ENCODE peak calls at places on chromosomes 7 and 10, in seven cellular contexts. One of them, this sample, is unnamed.

GRCh38 chr10:23337616-23338015 is 7.0 kb downstream of the C10orf67 start:
- DNase-seq in PC-3: no peak
- DNase-seq in HCT116: no peak
- DNase-seq in stomach: no peak
- DNase-seq in MM.1S: no peak
- DNase-seq in PC-9: no peak
- DNase-seq in pancreas: no peak
- DNase-seq in this sample: no peak

GRCh38 chr7:5574770-5575269 is 151.2 kb upstream of the TNRC18 start:
- DNase-seq in PC-3: no peak
- DNase-seq in HCT116: no peak
- DNase-seq in stomach: no peak
- DNase-seq in MM.1S: no peak
- DNase-seq in PC-9: no peak
- DNase-seq in pancreas: no peak
- DNase-seq in this sample: no peak

GRCh38 chr7:106871793-106872571 is 6.9 kb downstream of the PIK3CG start:
- DNase-seq in PC-3: no peak
- DNase-seq in HCT116: no peak
- DNase-seq in stomach: no peak
- DNase-seq in MM.1S: no peak
- DNase-seq in PC-9: no peak
- DNase-seq in pancreas: no peak
- DNase-seq in this sample: no peak

GRCh38 chr10:121078036-121078435 is 226.9 kb downstream of the WDR11 start:
- DNase-seq in PC-3: peak; percentile 10
- DNase-seq in HCT116: no peak
- DNase-seq in stomach: no peak
- DNase-seq in MM.1S: no peak
- DNase-seq in PC-9: no peak
- DNase-seq in pancreas: no peak
- DNase-seq in this sample: no peak

GRCh38 chr7:131306777-131307176 is 20.9 kb upstream of the MKLN1 start:
- DNase-seq in PC-3: no peak
- DNase-seq in HCT116: no peak
- DNase-seq in stomach: no peak
- DNase-seq in MM.1S: no peak
- DNase-seq in PC-9: no peak
- DNase-seq in pancreas: no peak
- DNase-seq in this sample: no peak

GRCh38 chr7:133436014-133436428 is 183.1 kb downstream of the EXOC4 start:
- DNase-seq in PC-3: no peak
- DNase-seq in HCT116: no peak
- DNase-seq in stomach: no peak
- DNase-seq in MM.1S: no peak
- DNase-seq in PC-9: no peak
- DNase-seq in pancreas: no peak
- DNase-seq in this sample: no peak

GRCh38 chr10:95295031-95295755 is 4.4 kb upstream of the PDLIM1 start:
- DNase-seq in PC-3: no peak
- DNase-seq in HCT116: no peak
- DNase-seq in stomach: peak; percentile 69
- DNase-seq in MM.1S: peak; percentile 94
- DNase-seq in PC-9: no peak
- DNase-seq in pancreas: peak; percentile 73
- DNase-seq in this sample: no peak

GRCh38 chr10:26437637-26438461 is at the start of gene APBB1IP:
- DNase-seq in PC-3: no peak
- DNase-seq in HCT116: no peak
- DNase-seq in stomach: peak; percentile 65
- DNase-seq in MM.1S: peak; percentile 75
- DNase-seq in PC-9: no peak
- DNase-seq in pancreas: peak; percentile 60
- DNase-seq in this sample: no peak

GRCh38 chr7:34064511-34065158 is 159.3 kb downstream of the BMPER start:
- DNase-seq in PC-3: no peak
- DNase-seq in HCT116: no peak
- DNase-seq in stomach: no peak
- DNase-seq in MM.1S: no peak
- DNase-seq in PC-9: no peak
- DNase-seq in pancreas: no peak
- DNase-seq in this sample: no peak

GRCh38 chr10:9858816-9859215 is 1158.9 kb upstream of the CELF2 start:
- DNase-seq in PC-3: no peak
- DNase-seq in HCT116: no peak
- DNase-seq in stomach: no peak
- DNase-seq in MM.1S: no peak
- DNase-seq in PC-9: no peak
- DNase-seq in pancreas: no peak
- DNase-seq in this sample: no peak

GRCh38 chr7:100863406-100863950 is 3.7 kb upstream of the TRIP6 start:
- DNase-seq in PC-3: no peak
- DNase-seq in HCT116: no peak
- DNase-seq in stomach: peak; percentile 76
- DNase-seq in MM.1S: no peak
- DNase-seq in PC-9: no peak
- DNase-seq in pancreas: peak; percentile 31
- DNase-seq in this sample: no peak

GRCh38 chr7:3805151-3805550 is 504.1 kb downstream of the SDK1 start:
- DNase-seq in PC-3: peak; percentile 46
- DNase-seq in HCT116: no peak
- DNase-seq in stomach: no peak
- DNase-seq in MM.1S: no peak
- DNase-seq in PC-9: no peak
- DNase-seq in pancreas: no peak
- DNase-seq in this sample: no peak

GRCh38 chr10:71302874-71303568 is 16.0 kb upstream of the SLC29A3 start:
- DNase-seq in PC-3: peak; percentile 64
- DNase-seq in HCT116: peak; percentile 43
- DNase-seq in stomach: no peak
- DNase-seq in MM.1S: peak; percentile 68
- DNase-seq in PC-9: peak; percentile 67
- DNase-seq in pancreas: peak; percentile 17
- DNase-seq in this sample: no peak

GRCh38 chr10:97607076-97607635 is 17.6 kb downstream of the C10orf62 start:
- DNase-seq in PC-3: no peak
- DNase-seq in HCT116: no peak
- DNase-seq in stomach: no peak
- DNase-seq in MM.1S: no peak
- DNase-seq in PC-9: no peak
- DNase-seq in pancreas: no peak
- DNase-seq in this sample: no peak

GRCh38 chr10:89869180-89869579 is 167.8 kb downstream of the KIF20B start:
- DNase-seq in PC-3: no peak
- DNase-seq in HCT116: no peak
- DNase-seq in stomach: no peak
- DNase-seq in MM.1S: no peak
- DNase-seq in PC-9: no peak
- DNase-seq in pancreas: no peak
- DNase-seq in this sample: no peak

GRCh38 chr7:66099551-66100407 is 14.9 kb upstream of the CRCP start:
- DNase-seq in PC-3: peak; percentile 89
- DNase-seq in HCT116: peak; percentile 86
- DNase-seq in stomach: peak; percentile 83
- DNase-seq in MM.1S: peak; percentile 31
- DNase-seq in PC-9: peak; percentile 89
- DNase-seq in pancreas: peak; percentile 87
- DNase-seq in this sample: no peak

GRCh38 chr7:82528577-82529305 is 85.2 kb upstream of the CACNA2D1 start:
- DNase-seq in PC-3: no peak
- DNase-seq in HCT116: no peak
- DNase-seq in stomach: no peak
- DNase-seq in MM.1S: no peak
- DNase-seq in PC-9: no peak
- DNase-seq in pancreas: no peak
- DNase-seq in this sample: no peak

GRCh38 chr7:47093254-47093798 is 488.6 kb downstream of the TNS3 start:
- DNase-seq in PC-3: no peak
- DNase-seq in HCT116: no peak
- DNase-seq in stomach: no peak
- DNase-seq in MM.1S: no peak
- DNase-seq in PC-9: no peak
- DNase-seq in pancreas: no peak
- DNase-seq in this sample: no peak

GRCh38 chr10:119189811-119190282 is 11.2 kb upstream of the PRDX3 start:
- DNase-seq in PC-3: no peak
- DNase-seq in HCT116: no peak
- DNase-seq in stomach: no peak
- DNase-seq in MM.1S: peak; percentile 50
- DNase-seq in PC-9: no peak
- DNase-seq in pancreas: peak; percentile 72
- DNase-seq in this sample: no peak

GRCh38 chr7:22866965-22867364 is 44.3 kb upstream of the TOMM7 start:
- DNase-seq in PC-3: no peak
- DNase-seq in HCT116: no peak
- DNase-seq in stomach: no peak
- DNase-seq in MM.1S: no peak
- DNase-seq in PC-9: no peak
- DNase-seq in pancreas: no peak
- DNase-seq in this sample: no peak

GRCh38 chr10:123685260-123685659 is 19.1 kb downstream of the GPR26 start:
- DNase-seq in PC-3: no peak
- DNase-seq in HCT116: no peak
- DNase-seq in stomach: no peak
- DNase-seq in MM.1S: no peak
- DNase-seq in PC-9: no peak
- DNase-seq in pancreas: no peak
- DNase-seq in this sample: no peak

GRCh38 chr10:88386204-88386877 is 196.8 kb downstream of the RNLS start:
- DNase-seq in PC-3: no peak
- DNase-seq in HCT116: no peak
- DNase-seq in stomach: no peak
- DNase-seq in MM.1S: peak; percentile 63
- DNase-seq in PC-9: peak; percentile 37
- DNase-seq in pancreas: no peak
- DNase-seq in this sample: no peak

GRCh38 chr7:139544645-139545044 is 21.2 kb downstream of the CLEC2L start:
- DNase-seq in PC-3: no peak
- DNase-seq in HCT116: no peak
- DNase-seq in stomach: no peak
- DNase-seq in MM.1S: no peak
- DNase-seq in PC-9: peak; percentile 25
- DNase-seq in pancreas: no peak
- DNase-seq in this sample: no peak

GRCh38 chr7:94039368-94040065 is 35.4 kb upstream of the BET1 start:
- DNase-seq in PC-3: no peak
- DNase-seq in HCT116: no peak
- DNase-seq in stomach: no peak
- DNase-seq in MM.1S: no peak
- DNase-seq in PC-9: no peak
- DNase-seq in pancreas: no peak
- DNase-seq in this sample: no peak

GRCh38 chr7:94040254-94040653 is 36.1 kb upstream of the BET1 start:
- DNase-seq in PC-3: no peak
- DNase-seq in HCT116: no peak
- DNase-seq in stomach: no peak
- DNase-seq in MM.1S: no peak
- DNase-seq in PC-9: no peak
- DNase-seq in pancreas: no peak
- DNase-seq in this sample: no peak

GRCh38 chr7:94043299-94043698 is 39.1 kb upstream of the BET1 start:
- DNase-seq in PC-3: peak; percentile 82
- DNase-seq in HCT116: no peak
- DNase-seq in stomach: no peak
- DNase-seq in MM.1S: no peak
- DNase-seq in PC-9: peak; percentile 54
- DNase-seq in pancreas: no peak
- DNase-seq in this sample: no peak

GRCh38 chr7:94042381-94042780 is 38.2 kb upstream of the BET1 start:
- DNase-seq in PC-3: no peak
- DNase-seq in HCT116: no peak
- DNase-seq in stomach: no peak
- DNase-seq in MM.1S: no peak
- DNase-seq in PC-9: no peak
- DNase-seq in pancreas: no peak
- DNase-seq in this sample: no peak

GRCh38 chr7:94041529-94041928 is 37.4 kb upstream of the BET1 start:
- DNase-seq in PC-3: peak; percentile 42
- DNase-seq in HCT116: no peak
- DNase-seq in stomach: no peak
- DNase-seq in MM.1S: no peak
- DNase-seq in PC-9: no peak
- DNase-seq in pancreas: no peak
- DNase-seq in this sample: no peak
- H3K4me1 ChIP-seq in PC-3: peaks cover 12% of the 10 kb centered on the region
- H3K4me1 ChIP-seq in HCT116: no peaks in the 10 kb centered on the region
- H3K4me1 ChIP-seq in stomach: no peaks in the 10 kb centered on the region
- H3K4me1 ChIP-seq in MM.1S: no peaks in the 10 kb centered on the region
- H3K4me1 ChIP-seq in PC-9: peaks cover 11% of the 10 kb centered on the region
- H3K4me1 ChIP-seq in pancreas: no peaks in the 10 kb centered on the region
- H3K4me1 ChIP-seq in this sample: no peaks in the 10 kb centered on the region

DNA sequence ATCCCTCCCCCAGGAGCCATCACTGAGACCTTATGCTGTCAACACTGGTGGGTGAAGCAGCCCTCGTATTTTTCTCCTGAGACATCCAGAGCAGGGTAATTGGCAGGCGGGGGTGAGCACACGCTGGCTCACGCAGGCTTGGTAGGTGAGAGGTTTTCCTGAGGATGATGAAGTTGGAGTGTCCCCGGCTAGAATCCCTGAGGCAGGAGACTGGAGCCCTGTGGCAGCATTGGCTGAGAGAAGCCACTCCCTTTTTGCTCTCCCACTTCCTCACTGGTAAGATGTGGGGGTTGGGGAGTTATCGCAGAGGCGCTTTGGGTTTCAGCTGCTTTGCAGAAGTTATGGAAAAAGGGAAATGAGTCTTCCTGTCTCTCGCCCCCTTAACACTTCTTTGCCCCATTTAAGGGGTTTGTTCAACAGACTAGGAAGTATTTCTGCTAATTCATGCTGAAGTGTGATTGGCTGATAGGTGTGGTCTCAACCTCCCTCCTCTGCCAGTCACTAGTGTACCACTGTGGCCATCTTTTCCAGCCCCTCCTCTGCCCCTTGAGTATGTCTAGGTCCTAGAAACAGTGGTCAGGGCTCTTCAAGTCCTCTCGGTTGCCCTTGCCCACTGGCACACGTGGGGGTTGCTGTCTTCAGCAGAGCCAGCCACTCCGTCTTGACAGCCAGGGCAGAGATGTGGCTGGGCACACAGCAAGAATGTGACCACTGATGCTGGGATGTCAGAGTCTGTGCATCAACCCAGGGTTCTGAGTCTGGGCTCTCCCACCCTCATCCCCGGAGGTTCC is 5.7 kb downstream of the ARPC1B start:
- DNase-seq in PC-3: no peak
- DNase-seq in HCT116: no peak
- DNase-seq in stomach: no peak
- DNase-seq in MM.1S: no peak
- DNase-seq in PC-9: no peak
- DNase-seq in pancreas: no peak
- DNase-seq in this sample: no peak
- H3K4me1 ChIP-seq in PC-3: peaks cover 10% of the 10 kb centered on the region
- H3K4me1 ChIP-seq in HCT116: peaks cover 16% of the 10 kb centered on the region
- H3K4me1 ChIP-seq in stomach: peaks cover 79% of the 10 kb centered on the region
- H3K4me1 ChIP-seq in MM.1S: peaks cover 25% of the 10 kb centered on the region
- H3K4me1 ChIP-seq in PC-9: peaks cover 17% of the 10 kb centered on the region
- H3K4me1 ChIP-seq in pancreas: no peaks in the 10 kb centered on the region
- H3K4me1 ChIP-seq in this sample: peaks cover 3% of the 10 kb centered on the region

GRCh38 chr10:80502621-80503583 is 34.8 kb upstream of the SH2D4B start:
- DNase-seq in PC-3: no peak
- DNase-seq in HCT116: no peak
- DNase-seq in stomach: peak; percentile 13
- DNase-seq in MM.1S: no peak
- DNase-seq in PC-9: peak; percentile 62
- DNase-seq in pancreas: peak; percentile 14
- DNase-seq in this sample: no peak
- H3K4me1 ChIP-seq in PC-3: no peaks in the 10 kb centered on the region
- H3K4me1 ChIP-seq in HCT116: peaks cover 97% of the 10 kb centered on the region
- H3K4me1 ChIP-seq in stomach: peaks cover 96% of the 10 kb centered on the region
- H3K4me1 ChIP-seq in MM.1S: no peaks in the 10 kb centered on the region
- H3K4me1 ChIP-seq in PC-9: peaks cover 98% of the 10 kb centered on the region
- H3K4me1 ChIP-seq in pancreas: peaks cover 27% of the 10 kb centered on the region
- H3K4me1 ChIP-seq in this sample: peaks cover 8% of the 10 kb centered on the region

GRCh38 chr10:59864141-59864962 is 42.0 kb downstream of the CCDC6 start:
- DNase-seq in PC-3: no peak
- DNase-seq in HCT116: no peak
- DNase-seq in stomach: no peak
- DNase-seq in MM.1S: no peak
- DNase-seq in PC-9: no peak
- DNase-seq in pancreas: no peak
- DNase-seq in this sample: no peak
- H3K4me1 ChIP-seq in PC-3: peaks cover 19% of the 10 kb centered on the region
- H3K4me1 ChIP-seq in HCT116: peaks cover 5% of the 10 kb centered on the region
- H3K4me1 ChIP-seq in stomach: peaks cover 58% of the 10 kb centered on the region
- H3K4me1 ChIP-seq in MM.1S: no peaks in the 10 kb centered on the region
- H3K4me1 ChIP-seq in PC-9: peaks cover 24% of the 10 kb centered on the region
- H3K4me1 ChIP-seq in pancreas: peaks cover 15% of the 10 kb centered on the region
- H3K4me1 ChIP-seq in this sample: peaks cover 3% of the 10 kb centered on the region